ENCODE peak calls at places on chromosomes 4 and X, in nine cellular contexts. P, L, H, Q, K, J, S, Y and W are unnamed samples.

GRCh38 chr4:2852481-2852881 is 8.8 kb downstream of the ADD1 start:
- DNase-seq in P (peak; percentile 63), L (no peak), H (no peak), Q (no peak), K (no peak), J (no peak), S (no peak), Y (peak; percentile 83), W (peak; percentile 12)

GRCh38 chr4:42277291-42277690 is 120.0 kb upstream of the SHISA3 start:
- DNase-seq in P (no peak), L (no peak), H (no peak), Q (no peak), K (peak; percentile 45), J (no peak), S (no peak), Y (no peak), W (peak; percentile 12)

GRCh38 chrX:37783284-37783683 is 3.4 kb downstream of the CYBB start:
- DNase-seq in P (no peak), L (no peak), H (no peak), Q (no peak), K (no peak), J (no peak), S (no peak), Y (no peak), W (no peak)

GRCh38 chr4:20490734-20491133 is 209.5 kb upstream of the PACRGL start:
- DNase-seq in P (no peak), L (no peak), H (no peak), Q (no peak), K (no peak), J (no peak), S (no peak), Y (no peak), W (no peak)

GRCh38 chrX:55135171-55135570 is 46.4 kb downstream of the PAGE2 start:
- DNase-seq in P (no peak), L (no peak), H (peak; percentile 7), Q (no peak), K (peak; percentile 31), J (peak; percentile 16), S (peak; percentile 35), Y (peak; percentile 8), W (peak; percentile 36)

GRCh38 chrX:124033821-124034220 is 72.3 kb downstream of the STAG2 start:
- DNase-seq in P (no peak), L (no peak), H (no peak), Q (no peak), K (peak; percentile 54), J (no peak), S (no peak), Y (no peak), W (peak; percentile 12)

GRCh38 chr4:27001398-27002164 is 140.9 kb downstream of the STIM2 start:
- DNase-seq in P (no peak), L (no peak), H (no peak), Q (no peak), K (no peak), J (no peak), S (no peak), Y (no peak), W (no peak)

GRCh38 chr4:77911842-77912450 is 49.3 kb downstream of the MRPL1 start:
- DNase-seq in P (no peak), L (no peak), H (no peak), Q (no peak), K (peak; percentile 70), J (no peak), S (no peak), Y (peak; percentile 18), W (peak; percentile 53)

GRCh38 chr4:152935138-152935537 is 985 bp upstream of the FHDC1 start:
- DNase-seq in P (no peak), L (no peak), H (peak; percentile 18), Q (no peak), K (no peak), J (no peak), S (no peak), Y (peak; percentile 23), W (no peak)

GRCh38 chrX:25029288-25029687 is 13.5 kb upstream of the ARX start:
- DNase-seq in P (no peak), L (no peak), H (no peak), Q (no peak), K (no peak), J (no peak), S (no peak), Y (no peak), W (no peak)

GRCh38 chrX:128622296-128622695 is 570.1 kb upstream of the ACTRT1 start:
- DNase-seq in P (no peak), L (no peak), H (no peak), Q (no peak), K (no peak), J (no peak), S (no peak), Y (no peak), W (no peak)

GRCh38 chr4:2263701-2264321 is 1.9 kb upstream of the MXD4 start:
- DNase-seq in P (peak; percentile 4), L (no peak), H (no peak), Q (no peak), K (no peak), J (no peak), S (peak; percentile 27), Y (no peak), W (no peak)

GRCh38 chr4:20017035-20017434 is 234.7 kb upstream of the SLIT2 start:
- DNase-seq in P (no peak), L (no peak), H (no peak), Q (no peak), K (peak; percentile 78), J (no peak), S (no peak), Y (no peak), W (peak; percentile 46)

GRCh38 chrX:26262121-26262523 is 46.2 kb downstream of the MAGEB5 start:
- DNase-seq in P (no peak), L (no peak), H (no peak), Q (no peak), K (peak; percentile 1), J (no peak), S (no peak), Y (no peak), W (peak; percentile 1)

DNA sequence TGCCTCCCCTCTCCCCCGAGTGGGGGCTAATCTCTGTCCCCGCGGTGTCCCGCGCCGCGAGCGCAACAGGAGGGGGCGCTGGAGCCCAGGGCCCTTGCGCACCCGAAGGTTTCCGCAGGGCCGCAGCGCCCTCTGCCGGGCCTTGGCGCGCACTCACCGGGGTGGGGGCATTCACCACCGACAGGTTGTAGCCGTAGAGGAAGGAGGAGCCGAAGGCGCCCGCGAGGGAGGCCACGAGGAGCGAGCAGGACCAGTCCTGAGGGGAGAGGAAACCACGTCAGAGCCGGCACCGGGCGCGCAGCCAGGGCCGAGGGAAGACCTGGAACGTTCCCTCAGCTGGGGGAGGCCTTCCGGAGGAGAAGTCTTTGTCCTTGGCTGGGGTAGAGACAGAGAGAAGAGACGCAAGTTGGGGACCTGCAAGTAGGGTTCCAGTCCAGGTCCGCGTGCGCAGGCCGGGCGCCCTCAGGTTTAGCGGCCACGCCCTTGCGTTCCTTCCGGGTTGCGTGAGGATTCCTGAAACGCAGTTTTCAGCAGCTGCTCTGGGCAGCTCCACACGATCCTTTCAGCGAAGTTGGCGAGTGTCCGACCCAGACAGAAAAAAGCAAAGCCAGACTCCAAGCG is 2.4 kb downstream of the SLC2A9 start:
- DNase-seq in P (peak; percentile 99), L (peak; percentile 90), H (peak; percentile 66), Q (peak; percentile 97), K (peak; percentile 90), J (peak; percentile 95), S (peak; percentile 99), Y (peak; percentile 92), W (peak; percentile 88)
- TF ChIP-seq CTCF in P (peak; percentile 98), L (peak; percentile 100), H (peak; percentile 90), Q (peak; percentile 99), K (peak; percentile 70), J (peak; percentile 82), S (peak; percentile 99), Y (peak; percentile 98), W (peak; percentile 91)

GRCh38 chr4:144574004-144574403 is 72.0 kb upstream of the HHIP start:
- DNase-seq in P (no peak), L (no peak), H (no peak), Q (no peak), K (no peak), J (no peak), S (no peak), Y (peak; percentile 24), W (no peak)

GRCh38 chr4:144572660-144573059 is 73.3 kb upstream of the HHIP start:
- DNase-seq in P (no peak), L (no peak), H (no peak), Q (no peak), K (no peak), J (no peak), S (no peak), Y (peak; percentile 36), W (no peak)

GRCh38 chr4:144574509-144574908 is 71.4 kb upstream of the HHIP start:
- DNase-seq in P (no peak), L (no peak), H (no peak), Q (no peak), K (no peak), J (no peak), S (no peak), Y (no peak), W (no peak)

GRCh38 chr4:144578681-144579080 is 67.3 kb upstream of the HHIP start:
- DNase-seq in P (no peak), L (no peak), H (no peak), Q (no peak), K (peak; percentile 23), J (no peak), S (no peak), Y (no peak), W (no peak)

DNA sequence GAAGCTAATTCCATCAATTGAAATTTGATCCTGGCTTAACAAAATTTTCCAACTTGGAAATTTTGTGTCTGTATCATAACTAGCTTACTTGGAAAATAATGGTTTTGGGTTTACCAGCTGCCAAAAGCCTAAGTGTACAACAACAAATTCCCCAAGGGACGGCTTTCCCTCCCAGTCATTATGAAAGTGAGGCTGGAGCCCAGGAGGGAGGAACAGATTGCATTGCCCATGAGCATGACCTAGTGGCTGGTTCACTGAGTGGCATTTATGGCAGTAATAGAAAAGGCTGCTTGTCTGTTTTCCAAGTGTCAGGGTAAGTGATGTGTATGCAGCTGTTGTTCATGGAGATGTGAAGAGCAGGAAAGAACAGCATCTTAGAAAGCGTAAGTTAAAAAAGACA is 70.8 kb upstream of the HHIP start:
- DNase-seq in P (no peak), L (no peak), H (no peak), Q (no peak), K (peak; percentile 44), J (no peak), S (no peak), Y (peak; percentile 40), W (no peak)
- TF ChIP-seq CTCF in P (no peak), L (no peak), H (no peak), Q (no peak), K (peak; percentile 9), J (no peak), S (no peak), Y (peak; percentile 22), W (no peak)

GRCh38 chrX:40663880-40664630 is 16.7 kb upstream of the CXorf38 start:
- DNase-seq in P (no peak), L (no peak), H (no peak), Q (no peak), K (peak; percentile 39), J (no peak), S (no peak), Y (no peak), W (peak; percentile 47)
- TF ChIP-seq CTCF in P (peak; percentile 52), L (no peak), H (peak; percentile 23), Q (no peak), K (peak; percentile 41), J (no peak), S (no peak), Y (no peak), W (peak; percentile 47)

DNA sequence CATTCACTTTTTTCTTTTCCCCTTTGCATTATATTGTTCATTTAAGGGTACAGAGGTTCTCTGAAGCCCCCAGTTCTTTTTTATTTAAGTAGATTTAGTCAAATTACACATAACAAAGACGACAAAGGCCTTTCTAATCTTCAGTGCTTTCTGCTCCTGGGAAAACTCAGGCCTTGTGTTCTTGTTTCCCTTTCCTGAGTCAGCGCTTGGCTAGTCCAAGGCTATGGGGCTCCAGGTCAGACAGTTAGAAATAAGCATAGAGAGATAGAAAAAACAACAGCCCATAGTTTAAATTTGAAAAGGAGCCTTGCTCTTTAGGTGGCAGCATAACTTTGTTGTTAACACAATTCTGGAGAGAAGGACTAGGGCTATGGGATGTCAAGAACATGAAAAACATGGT is 97.3 kb downstream of the PPP1R2C start:
- DNase-seq in P (no peak), L (no peak), H (no peak), Q (no peak), K (peak; percentile 36), J (peak; percentile 41), S (peak; percentile 14), Y (no peak), W (peak; percentile 56)
- TF ChIP-seq CTCF in P (no peak), L (no peak), H (no peak), Q (no peak), K (no peak), J (no peak), S (no peak), Y (no peak), W (peak; percentile 10)